ENCODE peak calls at places on chromosomes 2 and 18, in eight cellular contexts. X, S, V, Y, C, J, R and G are unnamed samples.

GRCh38 chr2:207860685-207861084 is 91.0 kb upstream of the FZD5 start:
- DNase-seq in X (no peak), S (no peak), V (no peak), Y (no peak), C (no peak), J (no peak), R (no peak), G (no peak)

GRCh38 chr2:239811001-239811798 is 213.9 kb downstream of the NDUFA10 start:
- DNase-seq in X (no peak), S (no peak), V (peak), Y (no peak), C (no peak), J (no peak), R (no peak), G (no peak)

GRCh38 chr18:62634991-62635630 is 80.2 kb upstream of the PHLPP1 start:
- DNase-seq in X (peak), S (peak), V (no peak), Y (no peak), C (no peak), J (no peak), R (no peak), G (no peak)

GRCh38 chr2:96315400-96316071 is 9.6 kb upstream of the ITPRIPL1 start:
- DNase-seq in X (peak), S (peak), V (no peak), Y (peak), C (no peak), J (peak), R (no peak), G (peak)

GRCh38 chr2:6866239-6866745 is 585 bp upstream of the CMPK2 start:
- DNase-seq in X (no peak), S (peak), V (no peak), Y (peak), C (peak), J (peak), R (no peak), G (peak)

GRCh38 chr2:61620244-61621159 is 82.3 kb upstream of the XPO1 start:
- DNase-seq in X (peak), S (peak), V (no peak), Y (no peak), C (no peak), J (peak), R (no peak), G (no peak)

GRCh38 chr2:1591978-1592907 is 152.1 kb downstream of the PXDN start:
- DNase-seq in X (no peak), S (peak), V (peak), Y (no peak), C (peak), J (peak), R (peak), G (no peak)

GRCh38 chr2:19868705-19869550 is 32.9 kb downstream of the TTC32 start:
- DNase-seq in X (no peak), S (peak), V (peak), Y (peak), C (peak), J (peak), R (peak), G (no peak)

GRCh38 chr2:28300489-28300888 is 92.2 kb upstream of the FOSL2 start:
- DNase-seq in X (no peak), S (no peak), V (no peak), Y (no peak), C (no peak), J (peak), R (no peak), G (peak)

GRCh38 chr2:45992021-45992745 is 305.0 kb upstream of the EPAS1 start:
- DNase-seq in X (peak), S (peak), V (peak), Y (no peak), C (no peak), J (peak), R (no peak), G (no peak)

GRCh38 chr2:162301151-162301804 is 17.2 kb downstream of the IFIH1 start:
- DNase-seq in X (no peak), S (peak), V (no peak), Y (peak), C (peak), J (peak), R (peak), G (peak)

GRCh38 chr2:45466045-45466444 is 145.0 kb downstream of the SRBD1 start:
- DNase-seq in X (no peak), S (peak), V (no peak), Y (no peak), C (peak), J (no peak), R (no peak), G (no peak)

GRCh38 chr2:219017166-219017931 is 24.0 kb downstream of the CFAP65 start:
- DNase-seq in X (no peak), S (no peak), V (peak), Y (no peak), C (no peak), J (no peak), R (no peak), G (no peak)

GRCh38 chr2:232988444-232988843 is 24.6 kb downstream of the NGEF start:
- DNase-seq in X (peak), S (peak), V (peak), Y (no peak), C (no peak), J (peak), R (no peak), G (no peak)

GRCh38 chr2:216115224-216115582 is 6.1 kb downstream of the XRCC5 start:
- DNase-seq in X (no peak), S (no peak), V (no peak), Y (no peak), C (no peak), J (no peak), R (no peak), G (peak)

GRCh38 chr2:168008796-168009195 is 238.6 kb downstream of the STK39 start:
- DNase-seq in X (no peak), S (no peak), V (no peak), Y (no peak), C (no peak), J (no peak), R (no peak), G (no peak)

GRCh38 chr2:139805378-139805777 is 1025.2 kb upstream of the NXPH2 start:
- DNase-seq in X (no peak), S (no peak), V (no peak), Y (no peak), C (no peak), J (no peak), R (no peak), G (no peak)

GRCh38 chr2:65754219-65754618 is 321.8 kb upstream of the SPRED2 start:
- DNase-seq in X (no peak), S (no peak), V (no peak), Y (no peak), C (no peak), J (no peak), R (no peak), G (no peak)

GRCh38 chr2:216632952-216633615 is at the start of gene IGFBP2:
- DNase-seq in X (no peak), S (peak), V (peak), Y (no peak), C (peak), J (peak), R (peak), G (peak)

GRCh38 chr2:199404841-199405240 is 52.9 kb downstream of the SATB2 start:
- DNase-seq in X (no peak), S (no peak), V (no peak), Y (no peak), C (no peak), J (peak), R (no peak), G (no peak)

GRCh38 chr2:207252979-207253640 is 87.4 kb upstream of the KLF7 start:
- DNase-seq in X (no peak), S (peak), V (peak), Y (no peak), C (no peak), J (no peak), R (no peak), G (no peak)

GRCh38 chr18:13914170-13914569 is 1.2 kb downstream of the MC2R start:
- DNase-seq in X (no peak), S (no peak), V (no peak), Y (no peak), C (no peak), J (no peak), R (no peak), G (no peak)

GRCh38 chr2:144493027-144493809 is 26.7 kb downstream of the ZEB2 start:
- DNase-seq in X (no peak), S (no peak), V (no peak), Y (no peak), C (no peak), J (no peak), R (no peak), G (no peak)

GRCh38 chr2:215002500-215002899 is 135.9 kb downstream of the ABCA12 start:
- DNase-seq in X (no peak), S (peak), V (no peak), Y (no peak), C (peak), J (peak), R (peak), G (peak)

GRCh38 chr2:210198326-210198725 is 26.9 kb downstream of the ACADL start:
- DNase-seq in X (no peak), S (no peak), V (no peak), Y (no peak), C (no peak), J (peak), R (no peak), G (no peak)

DNA sequence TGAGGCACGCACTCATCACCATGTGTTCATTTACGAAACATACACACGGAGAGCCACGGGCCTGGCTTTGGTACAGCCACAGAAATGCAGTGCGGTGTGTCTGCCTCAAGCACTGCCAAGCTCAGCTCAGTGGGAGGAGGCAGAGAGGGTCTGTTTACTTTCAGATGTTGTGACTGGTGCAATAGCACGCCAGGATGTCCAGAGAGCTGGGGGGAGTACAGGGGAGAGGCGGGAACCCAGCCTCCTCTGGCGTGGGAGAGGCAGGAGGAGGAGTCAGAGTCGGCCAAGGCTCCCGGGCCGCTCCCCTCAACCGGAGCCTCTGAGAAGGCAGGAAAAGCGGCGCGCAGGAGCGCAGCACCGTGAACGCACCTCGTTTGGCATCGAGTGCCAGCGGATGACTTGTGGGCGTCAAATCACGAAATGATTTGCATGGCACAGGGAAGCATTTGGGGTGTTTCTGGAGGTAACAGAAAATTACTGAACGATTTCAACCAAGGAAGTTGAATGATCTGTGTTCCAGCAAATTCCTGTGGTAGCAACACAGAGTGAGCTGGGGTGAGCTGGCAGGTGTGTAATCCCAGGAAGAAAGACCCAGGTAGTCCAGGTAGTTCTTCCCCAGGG is 143.0 kb downstream of the ZNF516 start:
- DNase-seq in X (no peak), S (peak), V (no peak), Y (no peak), C (peak), J (peak), R (no peak), G (no peak)
- H3K4me3 ChIP-seq in X (no peak), S (no peak), V (no peak), Y (no peak), C (no peak), J (no peak), R (no peak), G (no peak)

GRCh38 chr18:54608008-54608642 is 17.1 kb downstream of the DYNAP start:
- DNase-seq in X (peak), S (no peak), V (no peak), Y (no peak), C (no peak), J (peak), R (no peak), G (no peak)

GRCh38 chr18:54611819-54612218 is 20.8 kb downstream of the DYNAP start:
- DNase-seq in X (no peak), S (no peak), V (no peak), Y (no peak), C (no peak), J (no peak), R (no peak), G (no peak)

GRCh38 chr18:54604211-54604610 is 13.2 kb downstream of the DYNAP start:
- DNase-seq in X (no peak), S (no peak), V (no peak), Y (no peak), C (no peak), J (no peak), R (no peak), G (no peak)

GRCh38 chr18:54606835-54607212 is 15.8 kb downstream of the DYNAP start:
- DNase-seq in X (no peak), S (no peak), V (no peak), Y (no peak), C (peak), J (no peak), R (no peak), G (no peak)

GRCh38 chr18:54607213-54607934 is 16.3 kb downstream of the DYNAP start:
- DNase-seq in X (peak), S (peak), V (no peak), Y (no peak), C (peak), J (peak), R (no peak), G (no peak)
- H3K4me3 ChIP-seq in X (peak), S (no peak), V (no peak), Y (no peak), C (no peak), J (no peak), R (no peak), G (no peak)

DNA sequence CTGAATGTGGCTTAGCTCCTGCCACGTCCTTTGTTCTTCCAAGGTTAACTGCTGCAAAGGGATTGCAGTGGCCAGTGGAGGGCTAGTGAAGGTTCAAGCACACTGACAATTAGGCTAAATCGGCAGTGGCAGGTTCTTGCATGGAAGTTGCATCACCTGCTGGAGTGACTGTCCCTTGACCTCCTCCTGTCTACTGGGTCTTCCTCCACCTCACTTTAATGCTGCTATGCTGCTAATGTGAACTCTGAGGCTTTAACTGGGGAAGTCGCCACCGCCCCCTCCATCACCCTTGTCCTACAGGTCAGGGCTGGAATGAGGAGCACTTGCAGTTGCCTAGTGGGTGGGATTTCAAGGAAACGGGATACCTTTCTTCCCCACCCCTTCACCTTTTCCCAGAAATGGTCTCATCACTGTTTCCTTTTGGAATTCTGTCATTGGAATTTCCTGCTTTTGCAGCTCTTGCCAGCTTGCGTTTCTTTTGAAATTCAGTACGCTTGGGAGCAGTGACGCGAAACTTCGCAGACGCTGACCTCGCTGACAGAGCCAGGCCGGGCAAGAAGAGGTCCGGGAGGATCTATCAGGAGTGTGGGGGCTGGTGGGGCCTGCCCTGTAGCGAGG is 150.3 kb downstream of the SH3RF3 start:
- DNase-seq in X (no peak), S (peak), V (no peak), Y (no peak), C (no peak), J (peak), R (no peak), G (no peak)
- H3K4me3 ChIP-seq in X (no peak), S (no peak), V (no peak), Y (no peak), C (no peak), J (no peak), R (no peak), G (no peak)

DNA sequence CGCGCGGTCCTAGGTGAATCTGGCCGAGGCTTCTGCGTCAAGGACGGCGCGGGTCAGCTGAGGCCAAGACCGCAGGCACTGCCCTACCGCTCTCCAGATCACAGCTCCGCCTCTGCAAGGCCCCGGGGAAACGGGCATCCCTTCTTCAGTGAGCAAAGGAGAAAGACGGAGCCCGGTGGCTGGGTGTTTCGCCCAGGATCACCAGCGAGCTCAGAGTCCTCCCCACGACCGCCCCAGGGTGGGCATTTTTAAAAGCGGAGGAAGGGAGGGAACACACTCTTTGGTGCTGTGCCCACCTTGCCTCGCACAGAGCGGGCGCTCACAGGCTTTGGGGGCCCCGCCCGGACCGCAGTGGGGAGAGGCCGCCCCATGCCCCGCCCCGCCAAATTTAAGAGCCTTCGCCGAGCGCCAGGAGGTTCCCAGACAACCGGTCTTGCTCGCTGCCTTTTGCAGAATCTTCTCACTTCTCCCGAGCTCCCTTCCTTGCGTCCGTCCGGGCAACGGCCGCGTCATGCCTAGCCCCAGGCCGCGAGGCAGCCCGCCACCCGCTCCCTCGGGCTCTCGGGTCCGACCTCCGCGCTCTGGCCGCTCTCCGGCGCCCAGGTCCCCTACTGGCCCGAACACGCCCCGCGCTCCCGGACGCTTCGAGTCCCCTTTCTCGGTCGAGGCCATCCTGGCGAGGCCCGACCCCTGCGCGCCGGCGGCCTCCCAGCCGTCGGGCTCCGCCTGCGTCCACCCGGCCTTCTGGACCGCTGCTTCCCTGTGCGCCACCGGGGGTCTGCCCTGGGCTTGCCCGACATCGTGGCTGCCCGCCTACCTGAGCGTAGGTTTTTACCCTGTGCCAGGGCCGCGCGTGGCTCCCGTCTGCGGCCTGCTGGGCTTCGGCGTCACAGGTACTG is at the start of gene NOTO:
- DNase-seq in X (no peak), S (peak), V (no peak), Y (peak), C (peak), J (no peak), R (no peak), G (no peak)
- H3K4me3 ChIP-seq in X (no peak), S (no peak), V (peak), Y (no peak), C (no peak), J (peak), R (peak), G (no peak)

GRCh38 chr18:48954837-48955527 is 4.2 kb upstream of the SMAD7 start:
- DNase-seq in X (peak), S (no peak), V (peak), Y (no peak), C (no peak), J (no peak), R (no peak), G (no peak)
- H3K4me3 ChIP-seq in X (no peak), S (no peak), V (no peak), Y (no peak), C (no peak), J (no peak), R (no peak), G (no peak)

DNA sequence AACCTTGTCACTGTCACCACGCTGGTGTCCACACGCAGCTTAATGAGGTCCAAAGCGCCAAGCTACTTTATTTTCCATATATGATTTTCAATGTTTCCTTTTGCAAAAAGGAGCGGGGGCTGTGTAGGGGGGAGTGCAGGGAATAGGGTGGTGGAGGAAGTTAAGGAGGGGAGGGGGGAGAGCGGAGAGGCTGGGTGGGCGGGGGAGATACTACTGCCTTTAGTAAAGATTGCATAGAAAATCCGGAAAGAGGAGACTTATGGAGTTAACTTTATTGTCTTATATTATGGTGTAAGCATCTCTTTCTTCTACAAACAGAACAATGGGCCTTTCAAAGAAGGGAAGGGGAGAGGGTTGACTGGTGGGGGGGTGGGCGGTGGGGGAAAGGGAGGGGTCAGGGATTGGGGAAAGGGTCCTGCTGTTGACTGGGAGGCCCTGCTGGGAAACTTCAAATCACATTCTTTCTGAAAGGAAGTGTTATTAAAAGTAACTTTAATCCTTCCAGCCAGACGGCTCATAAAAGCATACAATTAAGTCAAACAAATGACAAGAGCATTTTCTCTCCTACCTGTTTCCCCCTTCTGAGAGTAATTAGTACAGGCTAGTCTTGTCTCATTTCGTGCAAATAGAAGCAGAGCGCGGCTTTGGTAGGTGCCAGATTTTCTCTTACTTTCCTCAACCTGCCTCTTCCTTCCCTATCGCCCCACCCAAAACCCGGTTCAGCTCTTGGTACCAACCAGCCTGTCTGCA is 2112.8 kb upstream of the PIK3C3 start:
- DNase-seq in X (no peak), S (peak), V (no peak), Y (no peak), C (no peak), J (no peak), R (peak), G (no peak)
- H3K4me3 ChIP-seq in X (peak), S (peak), V (no peak), Y (no peak), C (peak), J (peak), R (peak), G (no peak)

DNA sequence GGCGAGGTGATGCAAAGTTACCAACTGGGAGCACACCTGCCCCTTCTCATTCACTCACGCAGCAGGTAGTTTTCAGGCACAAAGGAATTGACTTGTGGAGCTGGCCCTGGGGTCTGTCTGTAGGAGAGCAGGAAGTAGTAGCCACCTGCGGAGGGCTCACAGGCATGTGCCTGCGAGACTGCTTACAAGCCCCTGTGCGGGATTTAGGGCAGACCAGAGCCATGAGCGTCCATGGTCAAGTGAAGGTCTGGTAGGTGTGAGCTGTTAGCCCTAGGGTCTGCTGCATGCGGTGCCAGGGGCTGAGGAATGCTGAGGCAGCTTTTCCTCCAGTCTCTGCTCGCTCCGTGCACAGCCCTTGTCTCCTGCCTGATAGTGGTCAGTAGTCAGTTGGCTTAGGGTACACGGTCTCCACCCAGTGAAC is 18.9 kb downstream of the INPP4A start:
- DNase-seq in X (no peak), S (peak), V (peak), Y (no peak), C (no peak), J (no peak), R (no peak), G (no peak)
- H3K4me3 ChIP-seq in X (no peak), S (no peak), V (no peak), Y (peak), C (no peak), J (no peak), R (no peak), G (peak)